ENCODE peak calls at places on chromosomes 16 and 17, in six cellular contexts. M is colonic mucosa, J is adipocyte, A is A549, T is iPS DF 6.9, Q is heart right ventricle. C is an unnamed sample. For H3K4me1, the result is how much of the 10 kb centered on the place peaks cover.

GRCh38 chr16:88593064-88593463 is 22.9 kb downstream of the ZC3H18 start:
- DNase-seq in M (no peak), J (no peak), A (no peak), T (no peak), Q (no peak), C (no peak)

GRCh38 chr17:43976956-43977837 is 23.5 kb upstream of the PYY start:
- DNase-seq in M (no peak), J (no peak), A (no peak), T (no peak), Q (no peak), C (no peak)

GRCh38 chr17:75642221-75643032 is 9.2 kb downstream of the SMIM5 start:
- DNase-seq in M (peak), J (no peak), A (no peak), T (no peak), Q (no peak), C (no peak)

GRCh38 chr17:42361781-42362186 is 26.5 kb downstream of the STAT3 start:
- DNase-seq in M (peak), J (peak), A (no peak), T (no peak), Q (no peak), C (no peak)

GRCh38 chr17:43105146-43105545 is 20.0 kb downstream of the BRCA1 start:
- DNase-seq in M (no peak), J (no peak), A (no peak), T (no peak), Q (no peak), C (no peak)

GRCh38 chr17:81923302-81924260 is 4.0 kb downstream of the MAFG start:
- DNase-seq in M (peak), J (peak), A (peak), T (no peak), Q (peak), C (peak)

GRCh38 chr16:48542020-48542473 is 67.9 kb downstream of the N4BP1 start:
- DNase-seq in M (peak), J (peak), A (peak), T (no peak), Q (peak), C (peak)

GRCh38 chr17:47257651-47258339 is 4.2 kb downstream of the ITGB3 start:
- DNase-seq in M (no peak), J (peak), A (no peak), T (no peak), Q (no peak), C (no peak)

GRCh38 chr17:4509402-4509801 is 10.7 kb downstream of the SPNS2 start:
- DNase-seq in M (no peak), J (no peak), A (no peak), T (no peak), Q (no peak), C (peak)

GRCh38 chr17:6279659-6280058 is 155.3 kb downstream of the AIPL1 start:
- DNase-seq in M (peak), J (no peak), A (no peak), T (peak), Q (no peak), C (no peak)

GRCh38 chr16:19810817-19811731 is 73.6 kb downstream of the GPRC5B start:
- DNase-seq in M (no peak), J (peak), A (peak), T (no peak), Q (no peak), C (no peak)

GRCh38 chr17:10879110-10879509 is 41.2 kb upstream of the PIRT start:
- DNase-seq in M (peak), J (no peak), A (no peak), T (peak), Q (no peak), C (no peak)

GRCh38 chr17:44911133-44912001 is 3.9 kb downstream of the GFAP start:
- DNase-seq in M (peak), J (peak), A (peak), T (peak), Q (peak), C (peak)

GRCh38 chr17:36936455-36936934 is 780 bp upstream of the LHX1 start:
- DNase-seq in M (no peak), J (no peak), A (no peak), T (no peak), Q (no peak), C (no peak)

GRCh38 chr16:4536391-4537106 is 2.0 kb downstream of the CDIP1 start:
- DNase-seq in M (no peak), J (no peak), A (no peak), T (no peak), Q (no peak), C (no peak)

GRCh38 chr16:4272114-4272954 is 489 bp downstream of the TFAP4 start:
- DNase-seq in M (peak), J (peak), A (peak), T (no peak), Q (peak), C (peak)

GRCh38 chr17:57102122-57102521 is 17.1 kb downstream of the AKAP1 start:
- DNase-seq in M (no peak), J (no peak), A (no peak), T (no peak), Q (no peak), C (no peak)

GRCh38 chr16:53768593-53768992 is 64.6 kb downstream of the FTO start:
- DNase-seq in M (no peak), J (peak), A (peak), T (no peak), Q (no peak), C (no peak)

GRCh38 chr17:81520021-81520894 is 7.7 kb upstream of the ACTG1 start:
- DNase-seq in M (no peak), J (no peak), A (no peak), T (no peak), Q (no peak), C (peak)

GRCh38 chr16:89845417-89845816 is 17.1 kb downstream of the SPIRE2 start:
- DNase-seq in M (no peak), J (no peak), A (no peak), T (no peak), Q (no peak), C (no peak)

GRCh38 chr17:77423589-77424451 is 283.1 kb downstream of the SEC14L1 start:
- DNase-seq in M (peak), J (peak), A (no peak), T (no peak), Q (peak), C (no peak)

GRCh38 chr16:87165885-87166284 is 151.3 kb downstream of the C16orf95 start:
- DNase-seq in M (no peak), J (no peak), A (no peak), T (no peak), Q (no peak), C (no peak)

GRCh38 chr17:48612854-48613691 is 2.0 kb downstream of the HOXB8 start:
- DNase-seq in M (no peak), J (no peak), A (peak), T (no peak), Q (no peak), C (no peak)

GRCh38 chr17:6555331-6556120 is 829 bp downstream of the PITPNM3 start:
- DNase-seq in M (peak), J (peak), A (no peak), T (no peak), Q (no peak), C (peak)

GRCh38 chr16:56593573-56594291 is 4.4 kb downstream of the MT3 start:
- DNase-seq in M (no peak), J (no peak), A (no peak), T (no peak), Q (no peak), C (no peak)

GRCh38 chr16:28212532-28212873 is 738 bp upstream of the XPO6 start:
- DNase-seq in M (no peak), J (peak), A (no peak), T (no peak), Q (no peak), C (no peak)

GRCh38 chr17:3935140-3935542 is 18.9 kb upstream of the P2RX1 start:
- DNase-seq in M (peak), J (peak), A (peak), T (peak), Q (peak), C (peak)

GRCh38 chr16:14545346-14545884 is 84.6 kb downstream of the PARN start:
- DNase-seq in M (no peak), J (no peak), A (no peak), T (no peak), Q (no peak), C (no peak)

GRCh38 chr17:3012926-3013581 is 50.4 kb downstream of the OR1D5 start:
- DNase-seq in M (peak), J (no peak), A (peak), T (peak), Q (peak), C (peak)

GRCh38 chr17:32927724-32928526 is at the start of gene TMEM98:
- DNase-seq in M (peak), J (peak), A (no peak), T (no peak), Q (peak), C (peak)

GRCh38 chr16:56997931-56998330 is 8.6 kb downstream of the NLRC5 start:
- DNase-seq in M (no peak), J (no peak), A (no peak), T (no peak), Q (no peak), C (no peak)

GRCh38 chr17:9929873-9930272 is 24.8 kb upstream of the RCVRN start:
- DNase-seq in M (no peak), J (no peak), A (no peak), T (no peak), Q (no peak), C (no peak)

GRCh38 chr17:47267354-47267828 is 13.8 kb downstream of the ITGB3 start:
- DNase-seq in M (no peak), J (peak), A (no peak), T (no peak), Q (no peak), C (no peak)

GRCh38 chr17:79574108-79574507 is 36.7 kb downstream of the RBFOX3 start:
- DNase-seq in M (no peak), J (no peak), A (no peak), T (no peak), Q (no peak), C (no peak)

GRCh38 chr17:968812-969766 is 10.5 kb downstream of the NXN start:
- DNase-seq in M (no peak), J (peak), A (no peak), T (no peak), Q (no peak), C (no peak)
- H3K4me3 ChIP-seq in M (no peak), J (peak), A (no peak), T (no peak), Q (no peak), C (no peak)

GRCh38 chr17:16187642-16188041 is 27.7 kb downstream of the NCOR1 start:
- DNase-seq in M (no peak), J (no peak), A (no peak), T (no peak), Q (no peak), C (no peak)
- H3K4me1 ChIP-seq in M (under half), J (under half), A (half or more), T (under half), Q (under half), C (under half)

GRCh38 chr16:2028146-2028545 is 1.4 kb downstream of the NHERF2 start:
- DNase-seq in M (no peak), J (no peak), A (no peak), T (no peak), Q (no peak), C (no peak)

GRCh38 chr16:2029350-2029749 is 2.6 kb downstream of the NHERF2 start:
- DNase-seq in M (no peak), J (no peak), A (no peak), T (no peak), Q (peak), C (no peak)

GRCh38 chr16:2031081-2031577 is 4.4 kb downstream of the NHERF2 start:
- DNase-seq in M (no peak), J (no peak), A (no peak), T (no peak), Q (peak), C (peak)

GRCh38 chr16:2028620-2029220 is 2.0 kb downstream of the NHERF2 start:
- DNase-seq in M (no peak), J (no peak), A (no peak), T (no peak), Q (no peak), C (no peak)

DNA sequence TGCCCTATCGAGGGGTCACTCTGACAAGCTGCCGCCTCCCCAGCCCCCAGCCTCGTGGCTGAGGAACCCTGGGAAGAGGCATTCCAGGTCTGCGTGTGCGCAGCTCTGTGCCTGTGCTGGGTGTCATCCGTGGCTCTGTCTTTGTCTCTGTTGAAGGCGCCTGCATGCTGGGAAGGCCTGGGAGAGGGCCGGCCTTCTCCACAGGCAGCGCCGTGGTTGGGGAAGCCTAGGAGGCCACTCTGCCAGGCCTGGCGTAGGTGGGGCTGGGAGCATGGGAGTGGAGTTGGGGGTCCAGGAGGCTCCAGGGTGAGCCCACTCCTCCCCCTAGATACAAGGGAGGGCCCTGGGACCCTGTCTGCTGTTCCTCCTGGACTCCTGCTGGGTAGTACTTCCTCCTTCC is 3.3 kb downstream of the NHERF2 start:
- DNase-seq in M (no peak), J (no peak), A (no peak), T (no peak), Q (no peak), C (no peak)
- H3K4me3 ChIP-seq in M (no peak), J (no peak), A (no peak), T (no peak), Q (peak), C (peak)

GRCh38 chr17:38892620-38893019 is 22.8 kb downstream of the LASP1 start:
- DNase-seq in M (no peak), J (no peak), A (no peak), T (no peak), Q (no peak), C (no peak)

GRCh38 chr17:38892083-38892482 is 22.2 kb downstream of the LASP1 start:
- DNase-seq in M (no peak), J (no peak), A (no peak), T (no peak), Q (no peak), C (no peak)

GRCh38 chr17:38893113-38893512 is 23.3 kb downstream of the LASP1 start:
- DNase-seq in M (no peak), J (no peak), A (no peak), T (no peak), Q (no peak), C (no peak)

GRCh38 chr17:38894276-38894675 is 24.4 kb downstream of the LASP1 start:
- DNase-seq in M (no peak), J (no peak), A (no peak), T (no peak), Q (no peak), C (no peak)

GRCh38 chr17:38893612-38894011 is 23.8 kb downstream of the LASP1 start:
- DNase-seq in M (no peak), J (no peak), A (no peak), T (no peak), Q (no peak), C (peak)
- H3K4me1 ChIP-seq in M (under half), J (half or more), A (under half), T (under half), Q (half or more), C (half or more)

GRCh38 chr17:40016692-40017000 is 1.4 kb downstream of the CSF3 start:
- DNase-seq in M (no peak), J (no peak), A (no peak), T (no peak), Q (no peak), C (no peak)
- H3K4me3 ChIP-seq in M (no peak), J (no peak), A (no peak), T (no peak), Q (no peak), C (no peak)

GRCh38 chr16:75114946-75115825 is 1.4 kb downstream of the LDHD start:
- DNase-seq in M (no peak), J (no peak), A (no peak), T (no peak), Q (no peak), C (peak)
- H3K4me1 ChIP-seq in M (under half), J (under half), A (under half), T (under half), Q (under half), C (under half)

DNA sequence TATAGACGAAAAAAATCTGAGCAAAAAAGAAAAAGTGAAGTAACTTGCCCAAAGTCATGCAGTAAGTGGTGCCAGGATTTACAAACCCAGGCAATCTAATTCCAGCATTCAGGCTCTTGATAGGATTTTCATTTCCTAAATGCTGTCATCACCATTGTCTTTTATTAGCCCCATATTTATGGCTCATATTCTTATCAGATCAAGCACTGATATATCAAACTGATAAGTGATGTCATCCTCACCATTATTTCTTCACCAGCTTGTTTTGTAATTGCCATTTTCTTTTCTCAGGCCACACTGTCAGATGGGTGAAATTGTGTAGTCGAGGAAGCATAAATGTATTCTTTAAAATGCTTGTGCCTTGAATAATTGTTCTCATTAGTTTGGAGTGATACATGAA is 1.3 kb downstream of the RAD51C start:
- DNase-seq in M (no peak), J (no peak), A (no peak), T (no peak), Q (no peak), C (no peak)
- H3K4me3 ChIP-seq in M (no peak), J (peak), A (peak), T (no peak), Q (no peak), C (no peak)